ENCODE peak calls at places on chromosomes 3 and 15, in seven cellular contexts. B, P, T, H, U, L and R are unnamed samples.

GRCh38 chr3:142656595-142656994 is 60.4 kb downstream of the PLS1 start:
- DNase-seq in L (no peak), U (no peak), T (no peak), H (no peak), P (no peak), B (no peak), R (no peak)

GRCh38 chr3:194124221-194124620 is 11.7 kb upstream of the HES1 start:
- DNase-seq in T (no peak), U (no peak), H (no peak), B (no peak), L (no peak), P (no peak), R (no peak)

GRCh38 chr3:42164635-42165034 is 73.5 kb downstream of the TRAK1 start:
- DNase-seq in T (no peak), P (no peak), U (no peak), B (no peak), H (no peak), L (no peak), R (no peak)

GRCh38 chr3:42762046-42762724 is 10.9 kb downstream of the CCDC13 start:
- DNase-seq in L (no peak), B (no peak), P (no peak), U (no peak), T (no peak), H (no peak), R (no peak)

GRCh38 chr3:138383715-138384114 is 35.3 kb downstream of the MRAS start:
- DNase-seq in L (no peak), P (no peak), U (no peak), B (no peak), T (no peak), H (no peak), R (no peak)

GRCh38 chr15:64536244-64536836 is 76.0 kb downstream of the ZNF609 start:
- DNase-seq in L (no peak), T (peak; percentile 80), B (no peak), U (no peak), P (no peak), H (no peak), R (no peak)

GRCh38 chr3:186815490-186815889 is 9.2 kb upstream of the RFC4 start:
- DNase-seq in L (no peak), B (no peak), P (no peak), U (no peak), T (peak; percentile 88), H (no peak), R (no peak)

GRCh38 chr15:63843901-63844317 is 10.2 kb upstream of the HERC1 start:
- DNase-seq in B (no peak), P (no peak), T (no peak), U (no peak), L (no peak), H (no peak), R (no peak)

GRCh38 chr3:177633671-177634207 is 436.5 kb upstream of the TBL1XR1 start:
- DNase-seq in T (no peak), B (no peak), L (no peak), H (no peak), P (no peak), U (no peak), R (no peak)

GRCh38 chr3:103056953-103057450 is 622.2 kb downstream of the ZPLD1 start:
- DNase-seq in L (no peak), U (no peak), B (no peak), H (no peak), T (no peak), P (no peak), R (no peak)

GRCh38 chr3:129549805-129550204 is 6.8 kb downstream of the H1-8 start:
- DNase-seq in P (no peak), H (no peak), L (no peak), U (no peak), T (no peak), B (no peak), R (no peak)

GRCh38 chr15:80578871-80579270 is 116.2 kb upstream of the ABHD17C start:
- DNase-seq in P (peak; percentile 42), U (no peak), H (no peak), L (no peak), T (no peak), B (no peak), R (no peak)

GRCh38 chr3:120795959-120796358 is 53.4 kb downstream of the GTF2E1 start:
- DNase-seq in T (no peak), B (no peak), P (no peak), L (no peak), H (no peak), U (no peak), R (no peak)

GRCh38 chr15:62521396-62521795 is 356.3 kb upstream of the C2CD4B start:
- DNase-seq in T (no peak), U (no peak), P (no peak), B (no peak), L (no peak), H (no peak), R (no peak)

GRCh38 chr3:28476194-28476593 is 127.6 kb upstream of the AZI2 start:
- DNase-seq in H (no peak), B (no peak), L (peak; percentile 7), U (no peak), P (no peak), T (peak; percentile 46), R (no peak)

GRCh38 chr3:55180936-55181535 is 253.2 kb upstream of the LRTM1 start:
- DNase-seq in P (no peak), T (no peak), B (peak; percentile 1), H (no peak), L (no peak), U (no peak), R (no peak)

GRCh38 chr15:56741541-56741940 is 8.2 kb upstream of the ZNF280D start:
- DNase-seq in U (no peak), H (no peak), P (no peak), L (no peak), T (no peak), B (no peak), R (no peak)